ENCODE peak calls at places on chromosomes 3 and 15, in six cellular contexts. L is pancreas, T is MM.1S, J is AG04450, N is adrenal gland, B is uterus. F is an unnamed sample.
A peak's percentile ranks its signal among the peaks of the same experiment; 100 is the strongest.

GRCh38 chr3:23580337-23580736 is 225.4 kb upstream of the UBE2E1 start:
- DNase-seq in B (no peak), L (no peak), T (no peak), J (peak; percentile 21), N (no peak), F (no peak)

GRCh38 chr15:67190813-67191212 is 63.6 kb downstream of the AAGAB start:
- DNase-seq in N (no peak), T (no peak), B (no peak), L (no peak), J (no peak), F (no peak)

GRCh38 chr3:42660131-42660715 is 6.7 kb downstream of the ZBTB47 start:
- DNase-seq in N (peak; percentile 47), B (no peak), J (no peak), L (peak; percentile 63), T (no peak), F (peak; percentile 81)

GRCh38 chr3:116233921-116234320 is 211.4 kb downstream of the LSAMP start:
- DNase-seq in N (no peak), T (no peak), J (no peak), B (no peak), L (no peak), F (no peak)

GRCh38 chr15:69668049-69668705 is 215.6 kb downstream of the RPLP1 start:
- DNase-seq in J (no peak), T (peak; percentile 64), L (no peak), N (no peak), B (no peak), F (no peak)

GRCh38 chr3:128424508-128425069 is 42.1 kb downstream of the DNAJB8 start:
- DNase-seq in N (peak; percentile 26), J (no peak), L (peak; percentile 14), B (peak; percentile 69), T (no peak), F (no peak)

GRCh38 chr3:170421147-170421641 is 2.5 kb downstream of the CLDN11 start:
- DNase-seq in N (peak; percentile 32), B (peak; percentile 40), J (no peak), T (no peak), L (no peak), F (peak; percentile 39)

GRCh38 chr15:29364429-29365078 is 94.9 kb upstream of the NSMCE3 start:
- DNase-seq in B (no peak), J (peak; percentile 65), N (no peak), T (no peak), L (no peak), F (no peak)

GRCh38 chr3:4581452-4581851 is 88.3 kb downstream of the ITPR1 start:
- DNase-seq in J (no peak), B (no peak), T (no peak), L (no peak), N (no peak), F (no peak)

GRCh38 chr3:4581040-4581439 is 87.9 kb downstream of the ITPR1 start:
- DNase-seq in L (no peak), T (no peak), N (peak; percentile 41), B (peak; percentile 70), J (no peak), F (no peak)

GRCh38 chr3:4582634-4583033 is 89.5 kb downstream of the ITPR1 start:
- DNase-seq in L (no peak), N (no peak), T (no peak), J (no peak), B (no peak), F (no peak)

GRCh38 chr3:4581905-4582611 is 88.9 kb downstream of the ITPR1 start:
- DNase-seq in J (no peak), T (no peak), N (no peak), B (no peak), L (no peak), F (no peak)

GRCh38 chr3:4580346-4581019 is 87.3 kb downstream of the ITPR1 start:
- DNase-seq in J (no peak), T (no peak), L (no peak), N (no peak), B (peak; percentile 57), F (no peak)
- H3K27ac ChIP-seq in J (no peak overlapping the region), T (no peak overlapping the region), L (no peak overlapping the region), N (peak overlapping the region; percentile 47), B (peak overlapping the region; percentile 84), F (no peak overlapping the region)

DNA sequence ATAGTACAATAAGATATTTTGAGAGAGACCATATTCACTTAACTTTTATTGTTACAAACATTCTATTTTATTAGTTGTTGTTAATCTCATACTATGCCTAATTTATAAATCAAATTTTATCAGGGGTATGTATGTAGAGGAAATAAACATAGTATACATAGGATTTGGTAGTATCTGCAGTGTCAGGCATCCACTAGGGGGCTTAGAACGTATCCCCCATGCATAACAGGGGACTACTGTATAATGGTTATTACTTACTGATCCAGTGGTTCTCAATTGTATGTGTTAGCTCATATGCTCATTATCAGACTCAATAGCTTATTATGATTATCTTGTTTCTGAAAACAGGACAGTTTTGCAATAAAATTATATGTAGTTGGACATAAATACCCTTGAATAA is 27.6 kb downstream of the CMC1 start:
- DNase-seq in J (no peak), N (no peak), L (no peak), B (no peak), T (no peak), F (no peak)
- TF ChIP-seq CTCF in J (peak; percentile 39), N (no peak), L (no peak), B (no peak), T (peak; percentile 24), F (no peak)

DNA sequence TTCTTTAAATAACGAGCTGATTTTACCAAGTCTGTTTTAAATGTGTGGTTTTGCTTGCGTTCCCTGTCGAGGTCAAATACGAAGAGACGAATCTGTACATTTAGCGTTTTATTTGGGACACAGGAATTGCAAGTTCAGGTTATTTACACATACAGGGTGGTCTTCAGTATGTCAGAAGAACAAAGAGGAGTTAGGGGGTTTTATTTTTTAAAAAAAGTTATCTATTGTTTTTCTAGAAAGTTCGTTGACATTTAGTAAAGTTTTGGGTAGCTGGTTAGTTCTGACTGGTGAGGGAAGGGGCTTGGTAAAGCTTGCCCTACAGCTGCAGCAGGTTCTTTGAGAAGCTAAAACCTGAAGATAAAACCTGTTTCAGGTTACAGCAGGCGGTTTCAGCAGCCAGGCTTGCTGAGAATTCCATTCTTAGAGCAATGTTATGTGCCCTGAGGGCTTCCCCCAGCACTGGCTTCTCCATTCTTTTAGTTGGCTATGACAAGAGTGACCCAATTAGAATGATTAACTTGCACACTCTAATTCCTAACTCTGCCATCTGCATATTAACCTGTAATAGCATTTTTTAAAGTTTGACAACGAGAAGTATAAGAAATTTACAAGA is 810 bp upstream of the ZNF280D start:
- DNase-seq in N (no peak), B (no peak), J (no peak), T (no peak), L (no peak), F (no peak)
- H3K4me3 ChIP-seq in N (no peak overlapping the region), B (peak overlapping the region; percentile 47), J (no peak overlapping the region), T (no peak overlapping the region), L (no peak overlapping the region), F (peak overlapping the region; percentile 68)

GRCh38 chr3:195873971-195874370 is 34.4 kb downstream of the TNK2 start:
- DNase-seq in L (no peak), B (no peak), N (no peak), J (no peak), T (no peak), F (no peak)
- H3K27ac ChIP-seq in L (no peak overlapping the region), B (peak overlapping the region; percentile 37), N (no peak overlapping the region), J (peak overlapping the region; percentile 21), T (no peak overlapping the region), F (peak overlapping the region; percentile 25)

GRCh38 chr3:63955830-63956545 is 43.8 kb upstream of the SCAANT1 start:
- DNase-seq in T (no peak), B (no peak), N (no peak), J (no peak), L (no peak), F (no peak)

GRCh38 chr3:63961891-63962290 is 49.7 kb upstream of the SCAANT1 start:
- DNase-seq in N (no peak), B (no peak), J (no peak), L (no peak), T (peak; percentile 56), F (no peak)

GRCh38 chr3:63955036-63955650 is 43.0 kb upstream of the SCAANT1 start:
- DNase-seq in J (no peak), L (no peak), N (no peak), T (no peak), B (no peak), F (no peak)

GRCh38 chr3:63964287-63965073 is 52.3 kb upstream of the SCAANT1 start:
- DNase-seq in T (no peak), B (no peak), L (no peak), J (no peak), N (no peak), F (no peak)

GRCh38 chr3:63960048-63960711 is 48.0 kb upstream of the SCAANT1 start:
- DNase-seq in J (no peak), L (no peak), N (peak; percentile 35), B (peak; percentile 42), T (no peak), F (no peak)
- TF ChIP-seq CTCF in J (no peak), L (no peak), N (no peak), B (no peak), T (no peak), F (no peak)

F was measured in dorsolateral prefrontal cortex.